ENCODE peak calls at places on chromosomes 13 and 19, in seven cellular contexts. P is SW480; X is effector CD8-positive, alpha-beta T cell; Q is pancreas; H is OCI-LY7; E is stromal cell of bone marrow; K is neuronal stem cell. D is an unnamed sample.

GRCh38 chr19:708154-709141 is at the start of gene PALM:
- DNase-seq in K (peak; percentile 56), X (no peak), Q (no peak), E (no peak), P (no peak), H (no peak), D (no peak)

GRCh38 chr19:44071824-44072542 is at the start of gene ZNF284:
- DNase-seq in K (peak; percentile 81), Q (peak; percentile 86), H (no peak), E (peak; percentile 83), X (peak; percentile 70), P (peak; percentile 88), D (peak; percentile 76)

GRCh38 chr13:54206601-54207000 is 1178.0 kb downstream of the OLFM4 start:
- DNase-seq in P (no peak), H (no peak), Q (no peak), X (no peak), E (no peak), K (no peak), D (no peak)

GRCh38 chr13:79786176-79786575 is 305.2 kb downstream of the NDFIP2 start:
- DNase-seq in K (no peak), P (no peak), X (no peak), Q (no peak), E (no peak), H (no peak), D (no peak)

GRCh38 chr19:42175952-42176648 is 41.4 kb downstream of the DEDD2 start:
- DNase-seq in P (peak; percentile 40), X (no peak), Q (no peak), K (no peak), H (no peak), E (no peak), D (no peak)

GRCh38 chr19:38277549-38277948 is 13.2 kb downstream of the SPINT2 start:
- DNase-seq in E (no peak), Q (no peak), K (no peak), P (no peak), X (no peak), H (no peak), D (no peak)

GRCh38 chr19:31533114-31533513 is 183.9 kb upstream of the TSHZ3 start:
- DNase-seq in E (no peak), Q (no peak), K (no peak), P (no peak), X (no peak), H (no peak), D (no peak)

GRCh38 chr19:46451352-46451751 is 20.0 kb downstream of the PNMA8A start:
- DNase-seq in H (no peak), E (no peak), X (no peak), P (no peak), Q (no peak), K (no peak), D (no peak)

GRCh38 chr13:101917475-101917810 is 465.0 kb downstream of the ITGBL1 start:
- DNase-seq in K (no peak), X (no peak), H (no peak), P (no peak), Q (peak; percentile 2), E (no peak), D (no peak)

GRCh38 chr13:22061371-22061805 is 390.5 kb downstream of the FGF9 start:
- DNase-seq in E (no peak), K (no peak), Q (no peak), X (no peak), H (no peak), P (no peak), D (peak; percentile 55)